ENCODE peak calls at places on chromosomes 16 and 17, in six cellular contexts. S, N, P, E, F and U are unnamed samples.

GRCh38 chr17:45574376-45574775 is 83.9 kb upstream of the PLEKHM1 start:
- DNase-seq in S (no peak), N (no peak), P (no peak), E (no peak), F (peak; percentile 4), U (no peak)

GRCh38 chr17:80191192-80191591 is 21.4 kb downstream of the CARD14 start:
- DNase-seq in S (no peak), N (no peak), P (no peak), E (no peak), F (no peak), U (no peak)

GRCh38 chr17:8384801-8385335 is 1.9 kb upstream of the RPL26 start:
- DNase-seq in S (peak; percentile 54), N (peak; percentile 58), P (no peak), E (no peak), F (no peak), U (no peak)

GRCh38 chr16:86322283-86322682 is 188.0 kb upstream of the FOXF1 start:
- DNase-seq in S (no peak), N (no peak), P (no peak), E (no peak), F (no peak), U (no peak)

GRCh38 chr17:9766970-9767369 is 24.4 kb downstream of the DHRS7C start:
- DNase-seq in S (no peak), N (no peak), P (no peak), E (no peak), F (no peak), U (no peak)

GRCh38 chr17:58611331-58611730 is 80.5 kb downstream of the TEX14 start:
- DNase-seq in S (no peak), N (no peak), P (no peak), E (no peak), F (no peak), U (no peak)

GRCh38 chr17:63699638-63700527 is at the start of gene LIMD2:
- DNase-seq in S (no peak), N (no peak), P (no peak), E (peak; percentile 99), F (peak; percentile 96), U (no peak)

GRCh38 chr16:63690961-63691360 is 1430.9 kb downstream of the CDH11 start:
- DNase-seq in S (no peak), N (no peak), P (no peak), E (no peak), F (no peak), U (no peak)

GRCh38 chr17:45131616-45132301 is 556 bp downstream of the PLCD3 start:
- DNase-seq in S (no peak), N (no peak), P (no peak), E (peak; percentile 87), F (peak; percentile 65), U (peak; percentile 78)

GRCh38 chr17:13362341-13363122 is 239.2 kb downstream of the HS3ST3A1 start:
- DNase-seq in S (no peak), N (no peak), P (no peak), E (no peak), F (no peak), U (no peak)

GRCh38 chr17:31318298-31319190 is 2.9 kb downstream of the EVI2A start:
- DNase-seq in S (no peak), N (no peak), P (peak; percentile 63), E (no peak), F (no peak), U (no peak)

GRCh38 chr17:74842146-74842598 is 17.5 kb downstream of the GRIN2C start:
- DNase-seq in S (no peak), N (no peak), P (no peak), E (peak; percentile 66), F (no peak), U (no peak)

GRCh38 chr16:84874553-84874952 is 54.8 kb downstream of the CRISPLD2 start:
- DNase-seq in S (no peak), N (no peak), P (no peak), E (no peak), F (no peak), U (peak; percentile 38)

GRCh38 chr17:47742319-47743181 is 9.5 kb downstream of the TBX21 start:
- DNase-seq in S (no peak), N (no peak), P (no peak), E (peak; percentile 95), F (peak; percentile 80), U (no peak)

GRCh38 chr16:15942901-15943690 is 6.3 kb upstream of the ABCC1 start:
- DNase-seq in S (no peak), N (no peak), P (no peak), E (peak; percentile 82), F (no peak), U (no peak)

GRCh38 chr17:27778193-27778592 is 22.1 kb downstream of the NOS2 start:
- DNase-seq in S (no peak), N (no peak), P (no peak), E (no peak), F (no peak), U (no peak)

GRCh38 chr17:8922451-8922850 is 43.1 kb downstream of the PIK3R5 start:
- DNase-seq in S (no peak), N (no peak), P (no peak), E (no peak), F (no peak), U (no peak)

GRCh38 chr16:66618588-66618987 is 14.1 kb downstream of the CMTM3 start:
- DNase-seq in S (peak; percentile 70), N (no peak), P (no peak), E (no peak), F (no peak), U (no peak)

GRCh38 chr16:2748757-2749455 is 3.5 kb upstream of the SRRM2 start:
- DNase-seq in S (no peak), N (no peak), P (no peak), E (no peak), F (no peak), U (no peak)

GRCh38 chr16:19513377-19514053 is 8.4 kb downstream of the GDE1 start:
- DNase-seq in S (no peak), N (no peak), P (no peak), E (no peak), F (no peak), U (no peak)

GRCh38 chr17:14303343-14304221 is 2.7 kb downstream of the HS3ST3B1 start:
- DNase-seq in S (no peak), N (no peak), P (no peak), E (no peak), F (no peak), U (no peak)

GRCh38 chr16:75106351-75107274 is 10.0 kb downstream of the LDHD start:
- DNase-seq in S (no peak), N (no peak), P (no peak), E (no peak), F (no peak), U (no peak)

GRCh38 chr16:75104836-75105235 is 11.7 kb downstream of the LDHD start:
- DNase-seq in S (no peak), N (no peak), P (no peak), E (peak; percentile 16), F (no peak), U (no peak)

GRCh38 chr16:75103994-75104393 is 12.6 kb downstream of the LDHD start:
- DNase-seq in S (no peak), N (no peak), P (no peak), E (no peak), F (no peak), U (no peak)

GRCh38 chr16:75107505-75107904 is 9.1 kb downstream of the LDHD start:
- DNase-seq in S (no peak), N (no peak), P (no peak), E (no peak), F (no peak), U (no peak)

DNA sequence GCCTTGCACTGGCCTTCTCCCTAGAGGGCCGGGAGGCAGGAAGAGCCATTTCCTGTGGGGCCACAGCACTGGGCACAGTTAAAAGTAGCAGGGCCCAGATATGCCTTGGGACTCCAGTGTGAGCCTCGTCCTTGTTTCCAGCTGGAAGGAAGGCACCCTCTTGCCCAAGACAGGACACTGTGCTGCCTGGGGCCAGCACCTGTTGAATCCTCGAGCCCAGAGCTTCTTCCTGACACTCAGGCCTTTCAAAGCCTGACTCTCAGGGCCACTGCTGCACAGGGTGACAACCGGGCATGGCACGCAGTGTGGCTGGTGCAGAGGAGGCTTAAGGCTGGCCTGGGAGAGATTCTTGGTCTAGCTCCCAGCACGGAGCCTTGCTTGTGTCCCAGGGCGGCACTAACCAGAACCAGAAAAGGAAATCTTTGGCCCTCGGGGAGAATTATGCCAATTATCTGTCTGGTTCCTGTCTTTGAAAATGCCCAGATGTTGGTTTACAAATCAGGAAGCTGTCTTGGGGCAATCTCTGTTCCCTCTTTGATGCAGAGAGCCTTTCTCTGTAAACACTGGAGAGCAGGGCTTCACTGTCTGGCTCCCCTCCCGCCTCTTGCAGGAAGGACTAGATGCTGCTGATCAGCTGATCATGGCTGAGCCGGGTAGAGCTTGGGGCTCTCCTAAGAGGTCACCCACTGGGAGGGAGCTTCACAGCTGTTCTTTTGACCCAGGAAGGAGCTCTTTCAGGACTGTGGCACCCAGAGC is 11.1 kb downstream of the LDHD start:
- DNase-seq in S (no peak), N (no peak), P (no peak), E (peak; percentile 84), F (no peak), U (no peak)
- TF ChIP-seq JUND in S (no peak), N (no peak), P (no peak), E (no peak), F (no peak), U (no peak)

DNA sequence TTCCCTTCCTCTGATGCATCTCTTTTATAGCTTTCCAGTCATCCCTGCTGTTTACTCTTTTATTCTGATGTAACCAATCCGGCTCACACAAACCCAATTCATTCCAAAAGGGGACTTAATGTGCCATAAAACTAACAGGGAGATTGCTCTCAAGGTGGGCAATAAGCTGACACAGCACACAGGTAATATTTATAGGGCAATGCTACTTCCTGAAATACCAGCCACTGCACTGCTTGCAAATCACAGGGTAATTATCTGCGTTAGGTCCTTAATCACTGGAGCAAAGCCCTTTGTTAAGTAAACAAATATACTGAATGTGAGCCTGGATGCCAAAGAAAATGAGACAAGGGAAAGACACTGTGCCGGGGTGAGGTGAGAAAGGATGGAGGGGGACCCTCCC is 23.3 kb upstream of the CA10 start:
- DNase-seq in S (no peak), N (no peak), P (no peak), E (no peak), F (no peak), U (no peak)
- TF ChIP-seq JUND in S (no peak), N (no peak), P (no peak), E (no peak), F (no peak), U (no peak)

GRCh38 chr17:78391843-78392242 is 13.4 kb downstream of the PGS1 start:
- DNase-seq in S (peak; percentile 13), N (no peak), P (no peak), E (no peak), F (no peak), U (no peak)
- TF ChIP-seq JUND in S (no peak), N (no peak), P (no peak), E (peak; percentile 87), F (no peak), U (no peak)

DNA sequence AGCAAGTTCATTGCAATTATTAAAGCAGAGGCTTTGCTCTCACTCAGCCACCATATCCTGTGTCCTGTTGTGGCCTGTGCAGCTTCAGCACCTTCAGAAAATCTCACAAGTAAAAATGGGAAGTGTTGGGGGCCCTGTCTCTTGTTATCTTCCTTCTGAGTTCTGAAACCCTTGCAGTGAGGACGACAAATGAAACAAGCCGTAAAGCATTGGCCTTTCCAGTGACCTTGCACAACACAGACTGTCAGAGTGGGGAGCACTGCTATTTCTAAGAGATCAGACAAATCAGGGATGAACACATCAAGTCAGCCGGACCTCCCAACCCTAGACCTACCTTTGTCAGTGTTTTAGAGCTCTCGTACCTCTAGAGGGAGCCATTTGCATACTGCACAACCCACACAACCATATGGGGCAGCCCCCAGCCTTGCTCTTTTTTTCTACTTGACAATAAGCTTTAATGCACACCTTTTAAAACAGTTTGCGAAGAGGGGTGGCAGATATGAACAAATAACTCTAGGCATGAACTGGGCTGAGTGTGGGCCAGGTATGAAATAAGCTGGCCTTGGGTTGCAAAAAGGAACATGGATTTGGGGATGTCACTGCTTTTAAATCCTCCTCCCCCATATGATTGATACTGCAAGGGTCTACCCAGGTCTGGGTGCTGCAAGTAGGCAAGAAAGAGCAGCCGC is 89.8 kb downstream of the KATNIP start:
- DNase-seq in S (peak; percentile 21), N (no peak), P (peak; percentile 2), E (peak; percentile 83), F (peak; percentile 79), U (peak; percentile 59)
- TF ChIP-seq JUND in S (no peak), N (no peak), P (no peak), E (no peak), F (no peak), U (no peak)